ENCODE peak calls at places on chromosome 7, in five cellular contexts. F is GM13977; R is Peyer's patch; B is NCI-H460; J is central memory CD4-positive, alpha-beta T cell. K is an unnamed sample.

GRCh38 chr7:24877790-24878311 is 102.1 kb downstream of the OSBPL3 start:
- DNase-seq in B (no peak), R (no peak), F (peak), J (no peak), K (no peak)

GRCh38 chr7:128217030-128217805 is 23.9 kb upstream of the LEP start:
- DNase-seq in F (no peak), J (no peak), B (no peak), R (no peak), K (peak)

GRCh38 chr7:66957595-66958290 is 36.7 kb downstream of the TMEM248 start:
- DNase-seq in R (no peak), B (no peak), J (no peak), F (no peak), K (no peak)

GRCh38 chr7:81002471-81002870 is 83.6 kb upstream of the SEMA3C start:
- DNase-seq in B (no peak), R (no peak), F (no peak), J (no peak), K (no peak)

GRCh38 chr7:26864309-26865093 is at the start of gene SKAP2:
- DNase-seq in J (peak), F (peak), R (peak), B (peak), K (peak)

GRCh38 chr7:44989132-44989531 is 10.3 kb upstream of the MYO1G start:
- DNase-seq in R (no peak), B (no peak), F (no peak), J (no peak), K (no peak)

GRCh38 chr7:36227223-36227622 is 74.2 kb downstream of the EEPD1 start:
- DNase-seq in F (no peak), B (no peak), J (no peak), R (no peak), K (peak)

GRCh38 chr7:157228864-157229422 is 90.2 kb downstream of the UBE3C start:
- DNase-seq in J (no peak), F (no peak), B (peak), R (no peak), K (peak)

GRCh38 chr7:2715341-2716231 is 27.6 kb downstream of the AMZ1 start:
- DNase-seq in B (no peak), J (peak), R (no peak), F (peak), K (no peak)

GRCh38 chr7:2274666-2275065 is 32.6 kb downstream of the NUDT1 start:
- DNase-seq in J (no peak), F (no peak), B (no peak), R (no peak), K (peak)

GRCh38 chr7:135666156-135666555 is 3.8 kb downstream of the STMP1 start:
- DNase-seq in B (no peak), R (no peak), F (no peak), J (no peak), K (no peak)

GRCh38 chr7:143120696-143121405 is 11.0 kb upstream of the PIP start:
- DNase-seq in B (no peak), R (no peak), J (no peak), F (no peak), K (no peak)

GRCh38 chr7:35286422-35286821 is 32.5 kb upstream of the TBX20 start:
- DNase-seq in R (no peak), B (no peak), F (no peak), J (no peak), K (no peak)

GRCh38 chr7:51121036-51121780 is 195.4 kb downstream of the COBL start:
- DNase-seq in R (no peak), B (no peak), J (no peak), F (no peak), K (no peak)

GRCh38 chr7:44212018-44212417 is 11.2 kb downstream of the YKT6 start:
- DNase-seq in B (no peak), J (no peak), F (no peak), R (peak), K (no peak)

GRCh38 chr7:119720541-119720940 is 552.4 kb upstream of the KCND2 start:
- DNase-seq in F (no peak), B (peak), R (no peak), J (no peak), K (no peak)

GRCh38 chr7:57876-58275 is 134.5 kb upstream of the FAM20C start:
- DNase-seq in F (no peak), J (no peak), R (no peak), B (no peak), K (no peak)

GRCh38 chr7:158782638-158783490 is 46.4 kb downstream of the ESYT2 start:
- DNase-seq in J (no peak), R (no peak), B (no peak), F (no peak), K (peak)

GRCh38 chr7:42691030-42691639 is 220.7 kb downstream of the C7orf25 start:
- DNase-seq in B (peak), J (no peak), F (no peak), R (no peak), K (peak)

GRCh38 chr7:157339777-157340677 is 3.2 kb downstream of the DNAJB6 start:
- DNase-seq in B (peak), F (peak), R (peak), J (peak), K (peak)

GRCh38 chr7:5322621-5323410 is 40.1 kb downstream of the SLC29A4 start:
- DNase-seq in J (no peak), F (no peak), R (no peak), B (no peak), K (no peak)

GRCh38 chr7:36673703-36674102 is 50.6 kb downstream of the AOAH start:
- DNase-seq in F (no peak), J (no peak), R (no peak), B (no peak), K (no peak)

GRCh38 chr7:129855234-129855673 is 97.5 kb downstream of the UBE2H start:
- DNase-seq in F (no peak), J (no peak), R (no peak), B (no peak), K (no peak)